ENCODE peak calls at places on chromosome 11, in seven cellular contexts. F is left ventricle myocardium inferior, J is astrocyte of the cerebellum, G is GM23338, V is cardiac fibroblast, L is AG10803, I is uterus. H is an unnamed sample.
A peak's percentile ranks its signal among the peaks of the same experiment; 100 is the strongest.

GRCh38 chr11:69115586-69116560 is 39.9 kb upstream of the SMIM38 start:
- DNase-seq in L (no peak), J (peak; percentile 15), F (peak; percentile 81), G (no peak), I (no peak), V (no peak), H (no peak)

GRCh38 chr11:8870461-8871282 is 40.3 kb upstream of the AKIP1 start:
- DNase-seq in I (peak; percentile 66), G (peak; percentile 75), V (peak; percentile 76), F (peak; percentile 57), L (peak; percentile 74), J (no peak), H (peak; percentile 77)

GRCh38 chr11:73292481-73292880 is 15.6 kb upstream of the ARHGEF17 start:
- DNase-seq in V (no peak), I (no peak), L (no peak), G (no peak), F (no peak), J (peak; percentile 37), H (peak; percentile 34)

GRCh38 chr11:97979741-97980140 is 1041.0 kb upstream of the CNTN5 start:
- DNase-seq in G (no peak), V (peak; percentile 49), F (no peak), I (no peak), L (peak; percentile 52), J (peak; percentile 39), H (no peak)

GRCh38 chr11:109867784-109868183 is 225.4 kb upstream of the ZC3H12C start:
- DNase-seq in I (no peak), L (no peak), V (no peak), G (no peak), J (no peak), F (no peak), H (no peak)

GRCh38 chr11:112637046-112637445 is 324.2 kb upstream of the NCAM1 start:
- DNase-seq in V (no peak), F (no peak), I (no peak), J (no peak), G (no peak), L (no peak), H (no peak)

GRCh38 chr11:78564037-78564888 is 10.4 kb downstream of the NARS2 start:
- DNase-seq in G (peak; percentile 84), J (peak; percentile 63), V (peak; percentile 85), L (peak; percentile 77), F (no peak), I (no peak), H (peak; percentile 85)

GRCh38 chr11:118771481-118772278 is 19.3 kb downstream of the DDX6 start:
- DNase-seq in L (no peak), J (no peak), I (no peak), F (no peak), V (no peak), G (no peak), H (no peak)

GRCh38 chr11:34191592-34191991 is 86.2 kb downstream of the NAT10 start:
- DNase-seq in I (no peak), V (no peak), L (no peak), J (no peak), G (no peak), F (no peak), H (no peak)

GRCh38 chr11:110297726-110298297 is 1.4 kb upstream of the RDX start:
- DNase-seq in L (no peak), I (no peak), F (no peak), J (no peak), G (peak; percentile 43), V (no peak), H (peak; percentile 31)

GRCh38 chr11:41256060-41256459 is 203.4 kb downstream of the LRRC4C start:
- DNase-seq in I (no peak), J (no peak), V (no peak), L (no peak), F (no peak), G (no peak), H (no peak)

GRCh38 chr11:60924906-60925684 is 835 bp downstream of the TMEM132A start:
- DNase-seq in G (peak; percentile 51), F (no peak), V (no peak), I (no peak), L (no peak), J (no peak), H (no peak)

GRCh38 chr11:60926500-60926899 is 2.2 kb downstream of the TMEM132A start:
- DNase-seq in G (no peak), J (no peak), I (no peak), L (no peak), V (no peak), F (no peak), H (no peak)

GRCh38 chr11:60927061-60927592 is 2.9 kb downstream of the TMEM132A start:
- DNase-seq in F (no peak), V (no peak), J (no peak), G (no peak), L (no peak), I (no peak), H (no peak)

GRCh38 chr11:60924110-60924905 is at the start of gene TMEM132A:
- DNase-seq in I (peak; percentile 63), V (peak; percentile 64), J (no peak), F (peak; percentile 74), L (peak; percentile 60), G (peak; percentile 93), H (peak; percentile 72)

DNA sequence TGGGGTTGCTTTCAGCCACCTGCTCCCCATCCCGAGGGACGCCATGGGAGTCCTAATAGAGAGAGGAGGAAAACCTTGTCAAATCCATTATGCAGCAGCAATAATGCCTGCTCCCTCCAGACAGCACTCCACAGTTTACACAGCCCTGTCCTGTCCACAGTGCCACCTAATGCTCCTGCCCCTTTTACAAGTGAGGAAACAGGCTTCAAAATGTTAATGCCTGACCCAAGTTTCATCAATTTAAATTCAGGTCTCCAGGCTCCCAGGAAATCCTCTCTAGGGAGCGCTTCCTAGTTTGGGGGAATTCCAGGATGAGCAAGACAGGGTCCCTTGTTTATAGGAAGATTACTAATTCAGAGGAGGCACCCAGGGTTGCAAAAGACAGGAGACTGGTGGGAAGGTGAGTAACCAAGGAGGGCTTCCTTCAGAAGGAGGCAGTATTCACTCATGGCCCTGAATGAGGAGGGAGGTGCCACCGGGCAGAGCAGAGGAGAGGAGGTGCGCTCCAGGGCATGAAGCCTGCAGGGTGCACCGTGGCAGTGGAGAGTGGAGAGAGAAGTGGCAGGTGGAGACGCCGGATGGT is 1.5 kb downstream of the TMEM132A start:
- DNase-seq in G (no peak), V (peak; percentile 94), F (no peak), L (no peak), I (no peak), J (no peak), H (peak; percentile 66)
- H3K4me3 ChIP-seq in G (peak overlapping the region; percentile 91), V (no peak overlapping the region), F (peak overlapping the region; percentile 78), L (no peak overlapping the region), I (no peak overlapping the region), J (peak overlapping the region; percentile 76), H (peak overlapping the region; percentile 78)

DNA sequence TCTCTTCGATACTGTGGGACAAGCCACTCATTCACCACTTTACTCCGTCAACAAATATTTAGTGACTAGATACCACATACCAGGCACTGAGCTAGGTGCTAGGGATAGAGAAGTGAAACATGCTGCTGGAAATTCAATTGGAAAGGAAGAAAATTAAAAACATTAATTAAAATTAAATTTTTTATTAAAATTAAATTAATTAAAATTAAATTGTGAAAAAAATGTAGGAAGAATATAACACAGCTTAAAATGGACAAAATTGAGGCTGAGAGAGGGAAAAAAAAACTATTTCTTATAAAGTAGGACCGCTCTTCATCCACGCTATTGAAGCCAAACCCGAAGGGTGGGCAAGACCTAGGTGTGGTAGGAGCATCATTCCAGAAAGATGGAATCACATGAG is 23.6 kb upstream of the LRRC55 start:
- DNase-seq in F (no peak), L (no peak), V (no peak), G (no peak), I (no peak), J (no peak), H (no peak)
- TF ChIP-seq CTCF in F (no peak), L (no peak), V (no peak), G (no peak), I (no peak), J (no peak), H (no peak)

GRCh38 chr11:107018902-107019493 is 722 bp upstream of the GUCY1A2 start:
- DNase-seq in V (peak; percentile 72), J (peak; percentile 66), G (peak; percentile 91), L (peak; percentile 57), I (peak; percentile 67), F (peak; percentile 50), H (peak; percentile 80)
- H3K4me3 ChIP-seq in V (peak overlapping the region; percentile 40), J (peak overlapping the region; percentile 48), G (peak overlapping the region; percentile 70), L (peak overlapping the region; percentile 53), I (peak overlapping the region; percentile 40), F (peak overlapping the region; percentile 67), H (peak overlapping the region; percentile 58)

DNA sequence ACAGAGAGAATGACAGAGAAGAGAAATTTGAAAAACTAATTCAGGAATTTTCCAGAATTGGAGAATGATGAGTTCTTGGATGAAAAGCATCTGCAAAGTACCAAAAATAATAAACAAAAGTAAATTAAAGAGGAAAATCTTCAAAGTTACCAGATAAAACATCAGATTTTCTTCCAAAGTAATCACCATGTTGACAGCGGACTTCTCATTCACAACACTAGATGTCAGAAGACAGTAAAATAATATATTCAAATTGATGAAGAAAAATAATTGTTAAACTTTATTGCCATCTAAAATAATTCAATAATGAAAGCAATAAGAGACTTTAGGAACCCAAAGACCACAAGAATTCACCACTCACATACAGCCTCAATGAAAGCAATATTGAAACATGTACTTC is 355.2 kb downstream of the DYNC2H1 start:
- DNase-seq in L (no peak), V (no peak), F (no peak), G (no peak), I (no peak), J (no peak), H (no peak)
- TF ChIP-seq CTCF in L (no peak), V (no peak), F (no peak), G (no peak), I (no peak), J (no peak), H (no peak)

GRCh38 chr11:12007230-12007593 is 1.2 kb downstream of the DKK3 start:
- DNase-seq in V (no peak), J (no peak), I (no peak), L (no peak), F (no peak), G (peak; percentile 17), H (no peak)
- H3K4me3 ChIP-seq in V (no peak overlapping the region), J (peak overlapping the region; percentile 79), I (no peak overlapping the region), L (peak overlapping the region; percentile 74), F (peak overlapping the region; percentile 82), G (peak overlapping the region; percentile 87), H (peak overlapping the region; percentile 83)